ENCODE peak calls at places on chromosome 20, in four cellular contexts. T, P, J and U are unnamed samples.

GRCh38 chr20:23111307-23111943 is 25.3 kb upstream of the CD93 start:
- DNase-seq in T (no peak), P (no peak), J (no peak), U (no peak)

GRCh38 chr20:39645130-39645529 is 683.0 kb downstream of the DHX35 start:
- DNase-seq in T (no peak), P (no peak), J (no peak), U (no peak)

GRCh38 chr20:38873050-38873581 is 53.1 kb upstream of the FAM83D start:
- DNase-seq in T (peak; percentile 71), P (no peak), J (no peak), U (no peak)

GRCh38 chr20:59789641-59790040 is 143.8 kb downstream of the SYCP2 start:
- DNase-seq in T (no peak), P (no peak), J (no peak), U (no peak)

GRCh38 chr20:10662661-10663458 is 10.9 kb downstream of the JAG1 start:
- DNase-seq in T (no peak), P (no peak), J (no peak), U (no peak)

GRCh38 chr20:63377256-63378114 is 16.3 kb upstream of the CHRNA4 start:
- DNase-seq in T (no peak), P (no peak), J (no peak), U (no peak)

GRCh38 chr20:37511605-37512275 is 9.3 kb upstream of the NNAT start:
- DNase-seq in T (no peak), P (no peak), J (peak; percentile 19), U (peak; percentile 29)

GRCh38 chr20:38454556-38455473 is 17.8 kb upstream of the RALGAPB start:
- DNase-seq in T (no peak), P (no peak), J (no peak), U (no peak)

GRCh38 chr20:17615645-17616479 is 46.0 kb downstream of the DSTN start:
- DNase-seq in T (no peak), P (no peak), J (no peak), U (no peak)